ENCODE peak calls at places on chromosomes 3 and 15, in four cellular contexts. One of them, this sample, is unnamed.

GRCh38 chr3:125479091-125479490 is 40.9 kb downstream of the SNX4 start:
- DNase-seq in prostate gland: no peak
- DNase-seq in IMR-90: peak; percentile 34
- DNase-seq in transverse colon: no peak
- DNase-seq in this sample: no peak

GRCh38 chr15:79475312-79475711 is 43.2 kb downstream of the MINAR1 start:
- DNase-seq in prostate gland: no peak
- DNase-seq in IMR-90: peak; percentile 56
- DNase-seq in transverse colon: no peak
- DNase-seq in this sample: no peak

GRCh38 chr3:18556503-18556902 is 131.4 kb upstream of the SATB1 start:
- DNase-seq in prostate gland: no peak
- DNase-seq in IMR-90: no peak
- DNase-seq in transverse colon: no peak
- DNase-seq in this sample: no peak

GRCh38 chr3:159158213-159158612 is 356.4 kb downstream of the MFSD1 start:
- DNase-seq in prostate gland: no peak
- DNase-seq in IMR-90: no peak
- DNase-seq in transverse colon: no peak
- DNase-seq in this sample: no peak

GRCh38 chr15:78365931-78366330 is 25.8 kb downstream of the CRABP1 start:
- DNase-seq in prostate gland: no peak
- DNase-seq in IMR-90: no peak
- DNase-seq in transverse colon: peak; percentile 74
- DNase-seq in this sample: peak; percentile 38

GRCh38 chr3:43032646-43033628 is 53.8 kb downstream of the GASK1A start:
- DNase-seq in prostate gland: no peak
- DNase-seq in IMR-90: no peak
- DNase-seq in transverse colon: no peak
- DNase-seq in this sample: no peak

GRCh38 chr15:26970712-26971210 is at the start of gene GABRG3:
- DNase-seq in prostate gland: peak; percentile 42
- DNase-seq in IMR-90: no peak
- DNase-seq in transverse colon: no peak
- DNase-seq in this sample: no peak

GRCh38 chr3:26558257-26558656 is 64.3 kb upstream of the LRRC3B start:
- DNase-seq in prostate gland: no peak
- DNase-seq in IMR-90: no peak
- DNase-seq in transverse colon: no peak
- DNase-seq in this sample: no peak

GRCh38 chr3:65836047-65836446 is 202.7 kb downstream of the MAGI1 start:
- DNase-seq in prostate gland: no peak
- DNase-seq in IMR-90: peak; percentile 67
- DNase-seq in transverse colon: no peak
- DNase-seq in this sample: no peak

GRCh38 chr3:144524531-144524930 is 552.9 kb downstream of the DIPK2A start:
- DNase-seq in prostate gland: no peak
- DNase-seq in IMR-90: no peak
- DNase-seq in transverse colon: no peak
- DNase-seq in this sample: no peak

GRCh38 chr3:138332472-138333073 is 2.9 kb upstream of the NME9 start:
- DNase-seq in prostate gland: no peak
- DNase-seq in IMR-90: peak; percentile 57
- DNase-seq in transverse colon: no peak
- DNase-seq in this sample: no peak

GRCh38 chr15:62165793-62166380 is 802 bp upstream of the C2CD4B start:
- DNase-seq in prostate gland: no peak
- DNase-seq in IMR-90: no peak
- DNase-seq in transverse colon: no peak
- DNase-seq in this sample: no peak

GRCh38 chr3:97872209-97873042 is 50.6 kb downstream of the CRYBG3 start:
- DNase-seq in prostate gland: no peak
- DNase-seq in IMR-90: peak; percentile 97
- DNase-seq in transverse colon: no peak
- DNase-seq in this sample: no peak

GRCh38 chr3:128489860-128490649 is 2.9 kb downstream of the GATA2 start:
- DNase-seq in prostate gland: peak; percentile 63
- DNase-seq in IMR-90: no peak
- DNase-seq in transverse colon: no peak
- DNase-seq in this sample: no peak

GRCh38 chr3:194880940-194881925 is 195.6 kb downstream of the FAM43A start:
- DNase-seq in prostate gland: peak; percentile 68
- DNase-seq in IMR-90: no peak
- DNase-seq in transverse colon: peak; percentile 34
- DNase-seq in this sample: peak; percentile 75

GRCh38 chr3:165078293-165078692 is at the start of gene SI:
- DNase-seq in prostate gland: no peak
- DNase-seq in IMR-90: no peak
- DNase-seq in transverse colon: no peak
- DNase-seq in this sample: no peak

GRCh38 chr3:12916159-12916558 is 74.8 kb upstream of the RPL32 start:
- DNase-seq in prostate gland: no peak
- DNase-seq in IMR-90: no peak
- DNase-seq in transverse colon: peak; percentile 20
- DNase-seq in this sample: no peak

GRCh38 chr3:17749705-17750293 is 7.4 kb upstream of the TBC1D5 start:
- DNase-seq in prostate gland: no peak
- DNase-seq in IMR-90: no peak
- DNase-seq in transverse colon: peak; percentile 15
- DNase-seq in this sample: no peak

GRCh38 chr3:39479701-39480414 is 12.4 kb downstream of the MOBP start:
- DNase-seq in prostate gland: no peak
- DNase-seq in IMR-90: no peak
- DNase-seq in transverse colon: no peak
- DNase-seq in this sample: no peak

GRCh38 chr15:22786868-22787698 is 639 bp downstream of the NIPA1 start:
- DNase-seq in prostate gland: peak; percentile 8
- DNase-seq in IMR-90: no peak
- DNase-seq in transverse colon: peak; percentile 30
- DNase-seq in this sample: peak; percentile 30

GRCh38 chr3:30655187-30655812 is 48.9 kb downstream of the TGFBR2 start:
- DNase-seq in prostate gland: no peak
- DNase-seq in IMR-90: peak; percentile 43
- DNase-seq in transverse colon: no peak
- DNase-seq in this sample: no peak

GRCh38 chr3:8201886-8202285 is 299.7 kb upstream of the LMCD1 start:
- DNase-seq in prostate gland: no peak
- DNase-seq in IMR-90: no peak
- DNase-seq in transverse colon: no peak
- DNase-seq in this sample: no peak

GRCh38 chr3:57164217-57164605 is 942 bp downstream of the IL17RD start:
- DNase-seq in prostate gland: peak; percentile 19
- DNase-seq in IMR-90: peak; percentile 18
- DNase-seq in transverse colon: peak; percentile 26
- DNase-seq in this sample: peak; percentile 29

GRCh38 chr3:178456942-178457341 is 79.3 kb upstream of the KCNMB2 start:
- DNase-seq in prostate gland: no peak
- DNase-seq in IMR-90: no peak
- DNase-seq in transverse colon: no peak
- DNase-seq in this sample: no peak

GRCh38 chr15:62847900-62848489 is 194.6 kb upstream of the TPM1 start:
- DNase-seq in prostate gland: no peak
- DNase-seq in IMR-90: peak; percentile 54
- DNase-seq in transverse colon: peak; percentile 83
- DNase-seq in this sample: peak; percentile 65

GRCh38 chr3:190193210-190193609 is 72.5 kb upstream of the P3H2 start:
- DNase-seq in prostate gland: no peak
- DNase-seq in IMR-90: peak; percentile 61
- DNase-seq in transverse colon: no peak
- DNase-seq in this sample: no peak

GRCh38 chr15:89680282-89680873 is 1.2 kb upstream of the PLIN1 start:
- DNase-seq in prostate gland: peak; percentile 87
- DNase-seq in IMR-90: peak; percentile 67
- DNase-seq in transverse colon: peak; percentile 76
- DNase-seq in this sample: peak; percentile 84

GRCh38 chr15:74378853-74379252 is 11.4 kb upstream of the CYP11A1 start:
- DNase-seq in prostate gland: no peak
- DNase-seq in IMR-90: peak; percentile 77
- DNase-seq in transverse colon: no peak
- DNase-seq in this sample: no peak

DNA sequence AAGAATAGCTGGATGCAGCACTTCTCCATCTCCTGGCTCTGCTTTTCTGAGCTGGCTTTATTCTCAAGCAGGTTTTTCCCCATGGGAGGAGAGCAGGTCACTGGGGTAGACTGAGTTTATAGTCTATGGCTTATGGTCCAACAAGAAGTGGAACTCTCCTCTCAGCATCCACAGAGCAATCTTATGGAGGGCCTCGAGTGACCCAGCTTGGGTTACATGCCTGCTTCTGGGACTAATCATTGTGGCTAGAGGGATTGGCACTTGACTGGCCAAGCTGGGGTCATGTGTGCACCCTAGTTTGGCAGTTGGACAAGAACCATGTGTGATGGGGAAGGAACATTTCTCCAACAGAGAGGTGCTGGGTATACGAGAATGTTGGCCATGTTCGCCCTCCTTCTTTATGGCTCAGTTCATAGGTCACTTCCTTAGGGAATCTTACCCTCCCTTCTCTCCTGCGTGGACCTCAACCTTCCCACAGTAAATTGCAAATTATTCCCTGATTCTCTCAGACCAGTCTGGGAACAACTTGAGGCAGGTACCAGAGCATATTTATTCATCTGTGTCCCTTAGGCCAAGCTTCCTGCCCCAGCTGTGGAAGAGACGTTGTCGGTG is 8.9 kb upstream of the CAMK1 start:
- DNase-seq in prostate gland: no peak
- DNase-seq in IMR-90: no peak
- DNase-seq in transverse colon: no peak
- DNase-seq in this sample: no peak
- H3K27ac ChIP-seq in prostate gland: no peak overlapping the region
- H3K27ac ChIP-seq in IMR-90: no peak overlapping the region
- H3K27ac ChIP-seq in transverse colon: peak overlapping the region; percentile 57
- H3K27ac ChIP-seq in this sample: no peak overlapping the region

GRCh38 chr15:31347981-31348803 is 21.6 kb downstream of the KLF13 start:
- DNase-seq in prostate gland: no peak
- DNase-seq in IMR-90: no peak
- DNase-seq in transverse colon: no peak
- DNase-seq in this sample: no peak

GRCh38 chr15:31352283-31352880 is 25.7 kb downstream of the KLF13 start:
- DNase-seq in prostate gland: no peak
- DNase-seq in IMR-90: peak; percentile 4
- DNase-seq in transverse colon: peak; percentile 67
- DNase-seq in this sample: peak; percentile 87

GRCh38 chr15:31349233-31350141 is 22.9 kb downstream of the KLF13 start:
- DNase-seq in prostate gland: no peak
- DNase-seq in IMR-90: no peak
- DNase-seq in transverse colon: no peak
- DNase-seq in this sample: no peak

GRCh38 chr15:31352911-31353811 is 26.5 kb downstream of the KLF13 start:
- DNase-seq in prostate gland: no peak
- DNase-seq in IMR-90: peak; percentile 82
- DNase-seq in transverse colon: peak; percentile 78
- DNase-seq in this sample: peak; percentile 67

GRCh38 chr15:31350771-31351170 is 24.1 kb downstream of the KLF13 start:
- DNase-seq in prostate gland: no peak
- DNase-seq in IMR-90: no peak
- DNase-seq in transverse colon: no peak
- DNase-seq in this sample: no peak
- H3K4me1 ChIP-seq in prostate gland: peaks cover 21% of the 10 kb centered on the region
- H3K4me1 ChIP-seq in IMR-90: peaks cover 19% of the 10 kb centered on the region
- H3K4me1 ChIP-seq in transverse colon: peaks cover 100% of the 10 kb centered on the region
- H3K4me1 ChIP-seq in this sample: peaks cover 100% of the 10 kb centered on the region

GRCh38 chr15:40857601-40858351 is 13.9 kb downstream of the SPINT1 start:
- DNase-seq in prostate gland: peak; percentile 90
- DNase-seq in IMR-90: peak; percentile 48
- DNase-seq in transverse colon: peak; percentile 91
- DNase-seq in this sample: peak; percentile 89
- TF ChIP-seq POLR2A in prostate gland: no peak
- TF ChIP-seq POLR2A in IMR-90: no peak
- TF ChIP-seq POLR2A in transverse colon: no peak
- TF ChIP-seq POLR2A in this sample: no peak

GRCh38 chr3:149435936-149436885 is 38.3 kb upstream of the TM4SF4 start:
- DNase-seq in prostate gland: no peak
- DNase-seq in IMR-90: no peak
- DNase-seq in transverse colon: no peak
- DNase-seq in this sample: no peak
- H3K27ac ChIP-seq in prostate gland: no peak overlapping the region
- H3K27ac ChIP-seq in IMR-90: no peak overlapping the region
- H3K27ac ChIP-seq in transverse colon: no peak overlapping the region
- H3K27ac ChIP-seq in this sample: no peak overlapping the region

GRCh38 chr3:58639842-58640241 is 26.7 kb downstream of the FAM3D start:
- DNase-seq in prostate gland: no peak
- DNase-seq in IMR-90: no peak
- DNase-seq in transverse colon: no peak
- DNase-seq in this sample: no peak

GRCh38 chr3:58635371-58636285 is 30.9 kb downstream of the FAM3D start:
- DNase-seq in prostate gland: no peak
- DNase-seq in IMR-90: no peak
- DNase-seq in transverse colon: no peak
- DNase-seq in this sample: no peak

GRCh38 chr3:58639001-58639400 is 27.6 kb downstream of the FAM3D start:
- DNase-seq in prostate gland: no peak
- DNase-seq in IMR-90: peak; percentile 45
- DNase-seq in transverse colon: no peak
- DNase-seq in this sample: no peak

GRCh38 chr3:58638586-58638985 is 28.0 kb downstream of the FAM3D start:
- DNase-seq in prostate gland: no peak
- DNase-seq in IMR-90: no peak
- DNase-seq in transverse colon: no peak
- DNase-seq in this sample: no peak

GRCh38 chr3:58637509-58637908 is 29.1 kb downstream of the FAM3D start:
- DNase-seq in prostate gland: no peak
- DNase-seq in IMR-90: no peak
- DNase-seq in transverse colon: no peak
- DNase-seq in this sample: no peak
- H3K4me1 ChIP-seq in prostate gland: no peaks in the 10 kb centered on the region
- H3K4me1 ChIP-seq in IMR-90: peaks cover 7% of the 10 kb centered on the region
- H3K4me1 ChIP-seq in transverse colon: no peaks in the 10 kb centered on the region
- H3K4me1 ChIP-seq in this sample: no peaks in the 10 kb centered on the region

GRCh38 chr3:69080233-69080644 is at the start of gene UBA3:
- DNase-seq in prostate gland: peak; percentile 90
- DNase-seq in IMR-90: peak; percentile 77
- DNase-seq in transverse colon: peak; percentile 95
- DNase-seq in this sample: peak; percentile 92
- TF ChIP-seq POLR2A in prostate gland: peak; percentile 70
- TF ChIP-seq POLR2A in IMR-90: no peak
- TF ChIP-seq POLR2A in transverse colon: peak; percentile 58
- TF ChIP-seq POLR2A in this sample: no peak

GRCh38 chr3:81732642-81733041 is 28.8 kb downstream of the GBE1 start:
- DNase-seq in prostate gland: no peak
- DNase-seq in IMR-90: no peak
- DNase-seq in transverse colon: no peak
- DNase-seq in this sample: no peak
- H3K27ac ChIP-seq in prostate gland: no peak overlapping the region
- H3K27ac ChIP-seq in IMR-90: no peak overlapping the region
- H3K27ac ChIP-seq in transverse colon: no peak overlapping the region
- H3K27ac ChIP-seq in this sample: no peak overlapping the region

This sample was measured in stomach.